ENCODE peak calls at places on chromosomes 7 and 10, in ten cellular contexts. G is K562, K is NB4, H is A549, Q is H1, R is WTC11, U is GM12878, X is HCT116, E is SK-N-SH, L is HepG2. D is an unnamed sample.
A peak's percentile ranks its signal among the peaks of the same experiment; 100 is the strongest.

GRCh38 chr7:141737118-141737835 is 881 bp upstream of the SSBP1 start:
- DNase-seq in G (peak; percentile 54), K (peak; percentile 69), H (no peak), Q (no peak), R (no peak), U (no peak), X (no peak), E (peak; percentile 24), L (peak; percentile 25), D (peak; percentile 26)

GRCh38 chr7:123237-123636 is 69.1 kb upstream of the FAM20C start:
- DNase-seq in G (no peak), K (no peak), H (no peak), Q (no peak), R (no peak), U (no peak), X (no peak), E (no peak), L (no peak), D (no peak)

GRCh38 chr10:61332506-61332905 is 120.7 kb downstream of the TMEM26 start:
- DNase-seq in G (no peak), K (no peak), H (no peak), Q (no peak), R (no peak), U (no peak), X (no peak), E (no peak), L (no peak), D (no peak)

GRCh38 chr10:69124558-69125121 is 662 bp downstream of the VPS26A start:
- DNase-seq in G (peak; percentile 20), K (peak; percentile 89), H (peak; percentile 35), Q (peak; percentile 55), R (peak; percentile 28), U (no peak), X (peak; percentile 26), E (peak; percentile 44), L (peak; percentile 54), D (peak; percentile 73)

GRCh38 chr7:133575726-133576125 is 322.8 kb downstream of the EXOC4 start:
- DNase-seq in G (no peak), K (no peak), H (no peak), Q (no peak), R (no peak), U (no peak), X (no peak), E (peak; percentile 70), L (no peak), D (no peak)

GRCh38 chr10:51462076-51462779 is 237.2 kb downstream of the CSTF2T start:
- DNase-seq in G (no peak), K (no peak), H (no peak), Q (no peak), R (no peak), U (no peak), X (no peak), E (no peak), L (no peak), D (peak; percentile 3)

GRCh38 chr7:23696916-23697441 is 13.0 kb upstream of the STK31 start:
- DNase-seq in G (peak; percentile 75), K (peak; percentile 83), H (peak; percentile 55), Q (peak; percentile 86), R (peak; percentile 85), U (no peak), X (peak; percentile 76), E (peak; percentile 61), L (peak; percentile 58), D (peak; percentile 47)

GRCh38 chr7:47482013-47482761 is 99.7 kb downstream of the TNS3 start:
- DNase-seq in G (peak; percentile 54), K (peak; percentile 93), H (no peak), Q (no peak), R (no peak), U (no peak), X (no peak), E (peak; percentile 81), L (no peak), D (peak; percentile 83)

GRCh38 chr7:139038691-139039090 is 2.8 kb upstream of the ZC3HAV1L start:
- DNase-seq in G (no peak), K (no peak), H (no peak), Q (no peak), R (no peak), U (no peak), X (no peak), E (no peak), L (no peak), D (no peak)

GRCh38 chr10:83612050-83612449 is 527.3 kb upstream of the GHITM start:
- DNase-seq in G (no peak), K (no peak), H (no peak), Q (no peak), R (no peak), U (no peak), X (no peak), E (no peak), L (no peak), D (peak; percentile 48)

GRCh38 chr7:34904987-34905386 is 132.3 kb downstream of the DPY19L1 start:
- DNase-seq in G (no peak), K (no peak), H (no peak), Q (no peak), R (no peak), U (no peak), X (no peak), E (no peak), L (no peak), D (no peak)

GRCh38 chr7:158849553-158850389 is 6.6 kb upstream of the DYNC2I1 start:
- DNase-seq in G (no peak), K (no peak), H (no peak), Q (no peak), R (no peak), U (no peak), X (no peak), E (no peak), L (peak; percentile 75), D (no peak)

GRCh38 chr7:158850390-158851174 is 5.8 kb upstream of the DYNC2I1 start:
- DNase-seq in G (no peak), K (no peak), H (no peak), Q (no peak), R (no peak), U (no peak), X (no peak), E (no peak), L (peak; percentile 66), D (no peak)

GRCh38 chr7:158858592-158859503 is 2.5 kb downstream of the DYNC2I1 start:
- DNase-seq in G (no peak), K (peak; percentile 40), H (no peak), Q (peak; percentile 54), R (peak; percentile 33), U (no peak), X (peak; percentile 38), E (no peak), L (no peak), D (no peak)

GRCh38 chr7:158856883-158857668 is 718 bp downstream of the DYNC2I1 start:
- DNase-seq in G (no peak), K (no peak), H (peak; percentile 41), Q (no peak), R (no peak), U (no peak), X (no peak), E (no peak), L (no peak), D (peak; percentile 19)

GRCh38 chr7:158854681-158855081 is 1.7 kb upstream of the DYNC2I1 start:
- DNase-seq in G (no peak), K (no peak), H (no peak), Q (no peak), R (no peak), U (no peak), X (no peak), E (no peak), L (no peak), D (no peak)
- TF ChIP-seq MAX in G (peak; percentile 23), K (no peak), H (no peak), Q (no peak), R (no peak), U (no peak), X (no peak), E (no peak), L (no peak), D (no peak)

GRCh38 chr10:85433248-85433647 is 933.3 kb downstream of the GRID1 start:
- DNase-seq in G (no peak), K (no peak), H (no peak), Q (no peak), R (no peak), U (no peak), X (no peak), E (no peak), L (no peak), D (no peak)

GRCh38 chr10:85429126-85429525 is 937.5 kb downstream of the GRID1 start:
- DNase-seq in G (no peak), K (no peak), H (no peak), Q (no peak), R (no peak), U (no peak), X (no peak), E (no peak), L (no peak), D (no peak)

GRCh38 chr10:85430991-85431390 is 935.6 kb downstream of the GRID1 start:
- DNase-seq in G (no peak), K (no peak), H (no peak), Q (no peak), R (no peak), U (no peak), X (no peak), E (no peak), L (peak; percentile 9), D (no peak)
- TF ChIP-seq MAX in G (no peak), K (no peak), H (no peak), Q (no peak), R (no peak), U (no peak), X (no peak), E (no peak), L (no peak), D (no peak)

GRCh38 chr10:6202098-6202683 is 541 bp upstream of the PFKFB3 start:
- DNase-seq in G (peak; percentile 26), K (no peak), H (no peak), Q (peak; percentile 52), R (peak; percentile 51), U (no peak), X (no peak), E (no peak), L (no peak), D (no peak)

GRCh38 chr10:6204063-6204340 is 1.3 kb downstream of the PFKFB3 start:
- DNase-seq in G (no peak), K (peak; percentile 8), H (no peak), Q (peak; percentile 71), R (peak; percentile 54), U (no peak), X (no peak), E (peak; percentile 76), L (no peak), D (no peak)

GRCh38 chr10:6204341-6205191 is 1.8 kb downstream of the PFKFB3 start:
- DNase-seq in G (no peak), K (peak; percentile 21), H (no peak), Q (peak; percentile 57), R (no peak), U (no peak), X (no peak), E (peak; percentile 54), L (no peak), D (peak; percentile 54)

GRCh38 chr10:6202684-6203330 is at the start of gene PFKFB3:
- DNase-seq in G (peak; percentile 95), K (peak; percentile 90), H (peak; percentile 91), Q (peak; percentile 99), R (peak; percentile 97), U (peak; percentile 59), X (peak; percentile 71), E (peak; percentile 98), L (peak; percentile 81), D (peak; percentile 93)

GRCh38 chr10:6203331-6204062 is 765 bp downstream of the PFKFB3 start:
- DNase-seq in G (peak; percentile 90), K (peak; percentile 66), H (peak; percentile 55), Q (peak; percentile 86), R (peak; percentile 72), U (no peak), X (no peak), E (peak; percentile 92), L (no peak), D (peak; percentile 46)
- TF ChIP-seq MAX in G (no peak), K (no peak), H (no peak), Q (no peak), R (no peak), U (no peak), X (no peak), E (no peak), L (no peak), D (no peak)

GRCh38 chr10:95503526-95503925 is 57.6 kb downstream of the SORBS1 start:
- DNase-seq in G (no peak), K (no peak), H (no peak), Q (no peak), R (no peak), U (no peak), X (no peak), E (no peak), L (no peak), D (no peak)
- TF ChIP-seq MAX in G (no peak), K (no peak), H (no peak), Q (no peak), R (no peak), U (no peak), X (no peak), E (no peak), L (no peak), D (no peak)

D was measured in endothelial cell of umbilical vein.